ENCODE peak calls at places on chromosomes 11 and 22, in six cellular contexts. M is B cell, C is choroid plexus epithelial cell, P is upper lobe of left lung, R is AG10803, Q is mesothelial cell of epicardium. V is an unnamed sample.

GRCh38 chr11:111528557-111528956 is 12.0 kb upstream of the LAYN start:
- DNase-seq in P (no peak), Q (no peak), M (no peak), C (no peak), R (peak), V (no peak)

GRCh38 chr11:7487360-7487759 is 2.1 kb downstream of the OLFML1 start:
- DNase-seq in R (no peak), C (no peak), Q (no peak), M (no peak), P (no peak), V (no peak)

GRCh38 chr11:1401656-1402221 is 12.0 kb downstream of the BRSK2 start:
- DNase-seq in C (peak), P (no peak), R (peak), Q (peak), M (peak), V (peak)

GRCh38 chr11:89487016-89487415 is 4.2 kb downstream of the NOX4 start:
- DNase-seq in C (peak), Q (no peak), R (peak), P (no peak), M (no peak), V (no peak)

GRCh38 chr11:129894281-129895125 is 875 bp downstream of the NFRKB start:
- DNase-seq in Q (no peak), P (no peak), R (no peak), C (peak), M (no peak), V (no peak)

GRCh38 chr11:30381879-30382278 is 59.0 kb downstream of the ARL14EP start:
- DNase-seq in C (no peak), P (no peak), Q (no peak), M (no peak), R (no peak), V (no peak)

GRCh38 chr11:10784229-10785145 is 24.2 kb downstream of the EIF4G2 start:
- DNase-seq in Q (no peak), P (no peak), C (peak), R (no peak), M (no peak), V (no peak)

GRCh38 chr22:37953062-37953436 is 352 bp downstream of the C22orf23 start:
- DNase-seq in Q (no peak), R (no peak), M (no peak), C (no peak), P (no peak), V (no peak)

GRCh38 chr22:45072322-45072903 is 62.6 kb upstream of the PHF21B start:
- DNase-seq in R (peak), Q (no peak), P (no peak), C (peak), M (no peak), V (no peak)

GRCh38 chr22:29071261-29072045 is 1.4 kb upstream of the KREMEN1 start:
- DNase-seq in Q (peak), C (peak), M (peak), P (peak), R (no peak), V (peak)

GRCh38 chr11:62538470-62539237 is 8.0 kb downstream of the AHNAK start:
- DNase-seq in R (no peak), M (no peak), Q (no peak), P (no peak), C (no peak), V (no peak)
- TF ChIP-seq CTCF in R (no peak), M (no peak), Q (no peak), P (no peak), C (no peak), V (no peak)

DNA sequence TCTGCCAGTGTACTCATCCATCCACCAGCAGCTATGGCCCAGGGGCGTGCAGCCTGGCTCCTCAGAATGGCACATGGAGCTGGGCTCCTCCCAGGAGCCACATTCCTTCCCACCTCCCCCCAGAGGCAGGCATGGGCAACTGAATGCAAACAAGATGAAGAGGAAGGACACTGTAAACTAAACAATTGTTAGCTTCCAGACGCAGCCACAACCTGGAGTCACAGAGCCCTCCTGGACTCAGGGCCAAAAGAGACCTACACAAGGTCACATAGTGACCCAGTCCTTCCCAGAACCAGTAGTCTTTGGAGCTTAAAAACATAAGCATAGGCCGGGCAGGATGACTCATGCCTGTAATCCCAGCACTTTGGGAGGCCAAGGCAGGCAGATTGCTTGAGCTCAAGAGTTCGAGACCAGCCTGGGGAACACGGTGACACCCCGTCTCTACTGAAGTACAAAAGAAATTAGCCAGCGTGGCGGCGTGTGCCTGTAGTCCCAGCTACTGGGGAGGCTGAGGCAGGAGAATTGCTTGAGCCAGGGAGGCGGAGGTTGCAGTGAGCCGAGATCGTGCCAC is 30.7 kb upstream of the CLDN5 start:
- DNase-seq in P (peak), R (peak), M (no peak), C (peak), Q (no peak), V (no peak)
- TF ChIP-seq CTCF in P (peak), R (peak), M (no peak), C (peak), Q (no peak), V (no peak)

GRCh38 chr11:5196731-5197130 is 3.8 kb downstream of the OR51V1 start:
- DNase-seq in M (no peak), R (peak), Q (no peak), P (no peak), C (peak), V (no peak)
- TF ChIP-seq CTCF in M (no peak), R (no peak), Q (no peak), P (no peak), C (no peak), V (no peak)

DNA sequence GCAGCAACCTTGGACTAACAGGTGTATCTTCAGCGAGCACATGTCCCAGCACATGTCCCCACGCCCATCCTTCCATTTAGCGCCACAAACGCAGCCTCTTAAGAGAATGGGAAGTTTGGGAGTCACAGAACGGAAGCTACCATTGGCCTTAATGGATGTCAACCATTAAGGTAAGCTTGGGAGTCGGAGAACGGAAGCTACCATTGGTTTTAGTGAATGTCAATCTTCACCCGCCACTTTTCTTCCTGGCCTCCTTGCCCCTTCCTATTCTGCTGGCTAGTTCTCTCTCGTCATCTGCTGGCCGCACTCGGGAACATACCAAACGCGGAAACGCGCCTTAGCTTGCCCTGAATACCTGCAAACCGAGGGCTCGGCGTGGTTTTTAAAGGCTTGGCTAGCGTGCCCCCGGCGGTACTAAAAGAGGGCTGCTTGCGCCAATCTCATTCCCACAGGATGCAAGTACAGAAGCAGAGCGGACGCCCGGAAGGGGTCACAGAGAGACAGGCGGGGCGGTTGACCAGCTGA is 24.3 kb downstream of the GLYATL1 start:
- DNase-seq in R (peak), C (peak), P (peak), M (no peak), Q (no peak), V (no peak)
- TF ChIP-seq CTCF in R (peak), C (peak), P (no peak), M (no peak), Q (no peak), V (no peak)

DNA sequence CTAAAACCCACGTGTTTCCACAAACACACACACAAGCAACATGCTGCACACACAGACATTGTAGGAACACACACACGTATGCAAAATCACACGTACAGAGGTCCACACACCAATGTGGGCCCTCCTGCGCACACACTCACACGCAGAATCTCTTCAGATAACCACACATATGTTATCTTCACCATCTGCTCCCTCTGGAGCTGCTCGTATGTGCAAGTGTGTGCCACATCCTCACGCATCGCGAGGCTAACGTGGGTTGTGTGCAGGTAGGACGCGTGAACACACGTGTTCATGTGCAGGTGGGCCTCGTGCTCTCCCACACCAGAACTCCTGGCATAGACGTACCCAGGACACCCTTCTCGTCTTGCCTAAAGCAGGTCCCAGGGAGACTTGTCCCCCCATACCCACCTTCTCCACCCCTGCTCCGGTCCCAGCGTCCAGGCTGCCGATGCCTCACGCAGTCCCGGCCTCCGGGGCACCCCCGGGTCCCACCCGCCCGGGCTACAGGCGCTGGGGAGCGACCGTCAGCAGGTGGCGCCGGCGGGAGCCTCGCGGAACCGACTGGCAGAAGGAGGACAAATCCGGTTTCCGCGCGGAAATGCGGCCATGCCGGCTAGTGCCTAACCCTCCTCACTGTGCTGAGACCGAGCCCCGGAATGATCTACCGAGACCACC is 10.3 kb upstream of the IGSF9B start:
- DNase-seq in R (no peak), M (peak), Q (no peak), C (no peak), P (no peak), V (no peak)
- TF ChIP-seq CTCF in R (peak), M (no peak), Q (no peak), C (no peak), P (no peak), V (no peak)

GRCh38 chr11:57619331-57619730 is 21.8 kb downstream of the SERPING1 start:
- DNase-seq in P (no peak), C (no peak), R (no peak), Q (no peak), M (no peak), V (no peak)
- TF ChIP-seq CTCF in P (no peak), C (peak), R (peak), Q (no peak), M (no peak), V (no peak)